ENCODE peak calls at places on chromosomes 7 and 10, in ten cellular contexts. W, T, R, C, S, G, U, V, P and M are unnamed samples.
A peak's percentile ranks its signal among the peaks of the same experiment; 100 is the strongest.

GRCh38 chr7:12923971-12924370 is 236.5 kb downstream of the ARL4A start:
- DNase-seq in G (no peak), U (no peak), W (no peak), R (no peak), T (no peak), S (no peak), V (no peak), P (no peak), C (no peak), M (no peak)

GRCh38 chr10:363152-363551 is 227.9 kb downstream of the ZMYND11 start:
- DNase-seq in R (no peak), S (no peak), U (no peak), V (no peak), G (no peak), T (no peak), C (no peak), W (no peak), P (no peak), M (no peak)

GRCh38 chr7:50149364-50149763 is 56.3 kb upstream of the ZPBP start:
- DNase-seq in T (no peak), S (no peak), W (no peak), U (no peak), C (no peak), V (no peak), R (no peak), P (no peak), G (no peak), M (no peak)

GRCh38 chr7:157702311-157703023 is 365.7 kb downstream of the DNAJB6 start:
- DNase-seq in T (no peak), G (no peak), P (no peak), R (no peak), C (peak; percentile 93), U (no peak), S (no peak), V (no peak), W (no peak), M (no peak)

GRCh38 chr10:5679606-5680005 is 5.0 kb upstream of the TASOR2 start:
- DNase-seq in T (no peak), C (no peak), P (no peak), S (no peak), R (no peak), V (no peak), U (no peak), W (no peak), G (no peak), M (peak; percentile 47)

GRCh38 chr7:113321201-113321600 is 202.8 kb upstream of the SMIM30 start:
- DNase-seq in T (no peak), V (no peak), R (no peak), S (no peak), G (no peak), C (no peak), U (no peak), P (no peak), W (no peak), M (no peak)

GRCh38 chr7:128067983-128068382 is 36.7 kb upstream of the LRRC4 start:
- DNase-seq in R (no peak), U (no peak), W (no peak), V (no peak), C (no peak), P (peak; percentile 37), T (no peak), S (no peak), G (no peak), M (no peak)

GRCh38 chr7:128120116-128120515 is 88.9 kb upstream of the LRRC4 start:
- DNase-seq in C (no peak), R (no peak), V (no peak), S (no peak), W (no peak), U (no peak), P (no peak), T (no peak), G (no peak), M (no peak)

GRCh38 chr10:13555884-13556529 is 27.2 kb upstream of the BEND7 start:
- DNase-seq in U (no peak), P (no peak), W (no peak), C (no peak), T (no peak), S (no peak), V (no peak), G (no peak), R (no peak), M (no peak)

GRCh38 chr7:156198277-156198676 is 386.0 kb upstream of the SHH start:
- DNase-seq in S (no peak), G (no peak), W (no peak), R (no peak), V (no peak), P (no peak), U (no peak), C (no peak), T (no peak), M (no peak)

GRCh38 chr7:155426543-155427410 is 31.2 kb upstream of the EN2 start:
- DNase-seq in G (no peak), V (no peak), S (no peak), W (no peak), T (no peak), U (no peak), R (no peak), C (no peak), P (no peak), M (no peak)

GRCh38 chr7:45661302-45661995 is 87.3 kb downstream of the ADCY1 start:
- DNase-seq in U (no peak), R (no peak), W (no peak), C (no peak), V (no peak), P (no peak), T (no peak), G (no peak), S (no peak), M (no peak)

DNA sequence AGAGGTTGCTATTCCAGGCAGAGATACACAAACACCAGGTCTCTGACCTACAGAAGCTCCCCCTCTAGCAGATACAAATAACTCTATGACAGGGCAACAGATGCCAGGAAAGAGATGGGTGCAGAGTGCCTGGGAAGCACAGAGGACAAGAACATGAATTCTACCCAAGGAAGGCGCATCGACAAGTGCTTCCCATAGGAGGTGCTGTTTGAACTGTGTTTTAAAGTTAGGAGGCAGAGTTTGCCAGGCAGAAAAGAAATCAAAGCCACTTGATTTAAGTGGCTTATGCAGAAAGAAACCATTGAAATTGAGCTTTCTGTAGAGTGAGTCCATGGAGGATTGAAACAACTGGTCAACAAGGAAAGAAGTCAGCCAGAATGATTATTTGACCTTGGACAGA is 35.3 kb upstream of the EGR2 start:
- DNase-seq in G (no peak), W (no peak), P (peak; percentile 62), T (no peak), C (no peak), U (no peak), S (no peak), R (no peak), V (no peak), M (no peak)
- TF ChIP-seq CTCF in G (peak; percentile 7), W (peak; percentile 12), P (peak; percentile 56), T (no peak), C (peak; percentile 34), U (no peak), S (peak; percentile 28), R (no peak), V (peak; percentile 22), M (peak; percentile 59)

DNA sequence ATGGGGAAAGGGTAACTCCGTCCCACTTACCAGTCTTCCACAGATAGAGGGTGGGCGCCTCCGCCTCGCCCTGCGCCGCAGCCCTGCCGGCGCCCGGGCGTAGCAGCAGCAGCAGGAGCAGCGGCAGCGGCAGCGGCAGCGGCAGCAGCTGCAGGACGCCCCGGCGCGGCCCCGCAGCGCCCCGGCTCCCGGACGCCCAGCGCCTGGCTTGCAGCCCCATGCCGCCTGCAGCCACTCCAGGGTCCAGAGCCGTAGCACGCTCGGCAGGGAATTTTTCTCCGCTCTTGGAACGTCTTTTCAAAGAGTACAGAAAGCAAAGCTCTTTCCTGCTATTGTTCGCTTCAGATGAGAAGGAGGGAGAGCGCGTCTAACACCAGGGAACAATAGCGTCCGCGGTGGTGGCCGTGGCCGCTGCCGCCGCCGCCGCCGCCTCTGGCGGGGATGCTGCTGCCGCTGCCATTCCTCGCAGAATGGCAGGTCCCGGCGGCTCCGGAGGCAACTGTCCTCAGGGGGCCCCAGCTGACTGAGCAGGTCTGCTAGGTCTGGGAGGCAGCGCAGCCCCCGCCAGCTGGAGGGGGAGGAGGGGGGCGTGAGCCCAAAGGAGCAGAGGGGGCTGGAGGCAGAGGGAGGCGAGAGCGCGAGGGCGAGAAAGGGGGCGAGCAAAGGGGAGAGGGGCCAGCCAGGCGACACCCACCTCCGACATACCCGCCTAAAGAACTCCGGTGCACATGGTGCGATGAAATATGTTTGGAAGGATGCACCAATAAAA is at the start of gene THSD7A:
- DNase-seq in V (peak; percentile 42), W (no peak), P (peak; percentile 70), G (peak; percentile 46), S (peak; percentile 51), R (peak; percentile 52), T (no peak), C (peak; percentile 92), U (peak; percentile 32), M (no peak)
- TF ChIP-seq CTCF in V (no peak), W (peak; percentile 11), P (no peak), G (peak; percentile 27), S (no peak), R (peak; percentile 12), T (no peak), C (peak; percentile 9), U (no peak), M (no peak)

GRCh38 chr10:92080244-92080643 is 156.7 kb downstream of the BTAF1 start:
- DNase-seq in C (no peak), U (no peak), R (no peak), V (no peak), T (no peak), W (no peak), P (no peak), S (no peak), G (no peak), M (no peak)
- TF ChIP-seq CTCF in C (no peak), U (no peak), R (no peak), V (no peak), T (no peak), W (no peak), P (no peak), S (no peak), G (no peak), M (no peak)

GRCh38 chr7:41188163-41189130 is 514.4 kb downstream of the INHBA start:
- DNase-seq in U (no peak), C (no peak), W (peak; percentile 81), S (peak; percentile 81), R (no peak), T (no peak), V (no peak), P (no peak), G (no peak), M (peak; percentile 85)

GRCh38 chr7:41182782-41183181 is 520.1 kb downstream of the INHBA start:
- DNase-seq in V (no peak), C (no peak), S (no peak), R (no peak), G (no peak), T (no peak), U (no peak), W (no peak), P (no peak), M (no peak)

GRCh38 chr7:41185851-41186250 is 517.0 kb downstream of the INHBA start:
- DNase-seq in V (no peak), C (no peak), R (no peak), W (no peak), S (no peak), P (no peak), G (no peak), T (no peak), U (no peak), M (no peak)

GRCh38 chr7:41187322-41187721 is 515.6 kb downstream of the INHBA start:
- DNase-seq in V (no peak), R (no peak), U (no peak), G (no peak), C (no peak), W (no peak), P (no peak), T (no peak), S (no peak), M (no peak)

GRCh38 chr7:41183741-41184140 is 519.1 kb downstream of the INHBA start:
- DNase-seq in U (no peak), G (no peak), S (no peak), W (no peak), C (no peak), V (no peak), R (no peak), P (no peak), T (no peak), M (no peak)
- TF ChIP-seq CTCF in U (no peak), G (no peak), S (no peak), W (no peak), C (no peak), V (no peak), R (no peak), P (no peak), T (no peak), M (no peak)